ENCODE peak calls at places on chromosomes 12 and 14, in four cellular contexts. D, N, F and Z are unnamed samples.

GRCh38 chr14:36604757-36605505 is 22.5 kb upstream of the NKX2-8 start:
- DNase-seq in D (peak), N (peak), F (peak), Z (peak)

GRCh38 chr12:116026768-116027550 is 250.5 kb downstream of the MED13L start:
- DNase-seq in D (no peak), N (no peak), F (no peak), Z (no peak)

GRCh38 chr12:113891737-113892520 is 74.2 kb downstream of the RBM19 start:
- DNase-seq in D (no peak), N (no peak), F (no peak), Z (no peak)

GRCh38 chr12:95169368-95169767 is 47.9 kb downstream of the FGD6 start:
- DNase-seq in D (no peak), N (no peak), F (peak), Z (no peak)

GRCh38 chr12:21434704-21435103 is 2.8 kb upstream of the PYROXD1 start:
- DNase-seq in D (no peak), N (no peak), F (no peak), Z (no peak)

GRCh38 chr14:87407344-87407743 is 585.6 kb downstream of the GALC start:
- DNase-seq in D (peak), N (no peak), F (no peak), Z (no peak)

GRCh38 chr12:64452559-64453329 is 824 bp downstream of the TBK1 start:
- DNase-seq in D (peak), N (no peak), F (peak), Z (peak)

GRCh38 chr12:28313631-28314030 is 123.4 kb downstream of the CCDC91 start:
- DNase-seq in D (no peak), N (no peak), F (no peak), Z (no peak)

GRCh38 chr14:33799705-33800269 is 151.1 kb downstream of the EGLN3 start:
- DNase-seq in D (no peak), N (no peak), F (no peak), Z (no peak)
- H3K4me3 ChIP-seq in D (no peak), N (peak), F (no peak), Z (no peak)

DNA sequence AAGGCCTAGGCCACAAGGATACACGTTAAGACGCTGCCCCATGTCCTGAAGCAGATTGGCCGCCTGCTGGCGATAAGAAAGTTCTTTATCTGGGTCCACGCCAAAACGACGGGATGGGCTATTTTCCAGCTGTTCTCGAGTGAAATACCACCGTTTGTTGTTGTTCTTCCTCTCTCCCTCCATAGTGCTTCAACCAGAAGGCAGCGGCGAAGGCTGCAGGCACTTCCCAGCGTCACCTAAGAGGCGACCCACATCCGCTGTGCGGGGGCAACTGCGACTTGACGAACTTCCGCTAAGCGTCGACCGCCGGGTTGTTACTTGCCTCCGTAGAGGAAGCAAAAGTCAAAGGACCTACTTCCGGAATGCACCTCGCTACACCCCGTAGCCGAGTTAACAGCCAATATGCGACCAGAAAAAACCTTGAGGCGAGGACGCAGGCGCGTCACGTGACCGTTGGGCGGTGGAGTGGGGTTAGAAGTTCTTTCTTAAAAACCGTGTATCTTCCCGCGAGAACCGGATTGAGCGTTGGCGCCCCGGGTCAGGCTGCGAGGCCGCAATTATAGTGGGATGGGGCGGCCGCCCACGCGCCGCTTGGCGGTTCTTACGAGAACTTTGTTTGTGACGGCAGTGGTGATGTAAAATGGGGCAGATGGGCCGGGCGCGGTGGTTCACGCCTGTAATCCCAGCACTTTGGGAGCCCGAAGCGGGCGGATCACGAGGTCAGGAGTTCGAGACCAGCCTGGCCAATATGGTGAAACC is at the start of gene CCNT1:
- DNase-seq in D (peak), N (peak), F (peak), Z (peak)
- TF ChIP-seq CTCF in D (no peak), N (peak), F (peak), Z (no peak)

GRCh38 chr12:54050479-54050805 is 3.2 kb upstream of the HOXC4 start:
- DNase-seq in D (no peak), N (no peak), F (no peak), Z (no peak)

GRCh38 chr12:54051081-54051912 is 2.3 kb upstream of the HOXC4 start:
- DNase-seq in D (no peak), N (no peak), F (no peak), Z (no peak)

GRCh38 chr12:54053625-54054441 is at the start of gene HOXC4:
- DNase-seq in D (no peak), N (peak), F (no peak), Z (no peak)

GRCh38 chr12:54052745-54053624 is 650 bp upstream of the HOXC4 start:
- DNase-seq in D (no peak), N (no peak), F (no peak), Z (no peak)

DNA sequence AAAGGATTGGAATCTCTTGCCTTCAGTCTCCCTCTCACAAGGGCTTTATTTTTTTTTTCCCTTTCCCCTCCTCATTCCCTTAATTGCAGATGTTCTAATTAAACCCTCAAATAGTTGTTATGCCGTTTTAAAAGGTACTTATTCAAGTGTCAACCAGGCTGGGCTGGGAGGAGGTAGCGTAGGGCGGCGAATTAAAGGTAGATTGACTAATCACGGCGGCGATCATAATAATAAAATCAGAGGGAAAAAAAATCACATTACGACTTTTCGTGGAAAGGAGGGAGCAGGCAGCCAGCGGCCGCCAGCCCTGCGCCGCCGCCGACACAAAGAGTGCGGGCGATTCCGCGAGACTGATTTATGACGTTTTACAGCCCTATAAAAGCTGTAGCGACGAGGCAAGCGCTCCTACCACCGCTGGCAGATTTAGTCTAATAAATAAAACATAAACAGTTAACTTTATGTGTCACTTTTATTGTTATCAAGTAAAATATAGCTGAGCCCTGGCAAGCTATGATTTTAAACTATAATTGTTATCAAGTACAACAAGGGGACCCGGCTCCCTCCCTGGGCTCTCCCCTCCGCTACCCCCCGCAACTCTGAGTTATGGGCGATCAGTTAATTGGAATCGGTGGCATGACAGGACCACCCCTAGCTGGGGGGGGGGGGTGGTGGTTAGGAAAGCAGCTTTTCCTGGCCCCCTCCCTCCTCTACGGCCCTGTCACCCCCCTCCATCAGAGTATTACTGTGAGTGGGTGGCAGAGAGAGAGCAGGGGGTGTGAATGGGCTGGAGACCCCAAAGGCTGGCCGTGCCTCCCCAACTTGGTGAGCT is 1.5 kb upstream of the HOXC4 start:
- DNase-seq in D (no peak), N (no peak), F (no peak), Z (no peak)
- H3K4me3 ChIP-seq in D (no peak), N (no peak), F (no peak), Z (peak)

GRCh38 chr12:107616941-107617340 is 68.7 kb upstream of the PWP1 start:
- DNase-seq in D (no peak), N (no peak), F (no peak), Z (no peak)

GRCh38 chr12:107624493-107624892 is 61.1 kb upstream of the PWP1 start:
- DNase-seq in D (no peak), N (no peak), F (no peak), Z (no peak)

GRCh38 chr12:107618106-107618505 is 67.5 kb upstream of the PWP1 start:
- DNase-seq in D (no peak), N (no peak), F (no peak), Z (no peak)

GRCh38 chr12:107619831-107620230 is 65.8 kb upstream of the PWP1 start:
- DNase-seq in D (no peak), N (no peak), F (no peak), Z (no peak)

GRCh38 chr12:107622005-107622404 is 63.6 kb upstream of the PWP1 start:
- DNase-seq in D (no peak), N (no peak), F (no peak), Z (no peak)
- TF ChIP-seq CTCF in D (peak), N (no peak), F (peak), Z (peak)

DNA sequence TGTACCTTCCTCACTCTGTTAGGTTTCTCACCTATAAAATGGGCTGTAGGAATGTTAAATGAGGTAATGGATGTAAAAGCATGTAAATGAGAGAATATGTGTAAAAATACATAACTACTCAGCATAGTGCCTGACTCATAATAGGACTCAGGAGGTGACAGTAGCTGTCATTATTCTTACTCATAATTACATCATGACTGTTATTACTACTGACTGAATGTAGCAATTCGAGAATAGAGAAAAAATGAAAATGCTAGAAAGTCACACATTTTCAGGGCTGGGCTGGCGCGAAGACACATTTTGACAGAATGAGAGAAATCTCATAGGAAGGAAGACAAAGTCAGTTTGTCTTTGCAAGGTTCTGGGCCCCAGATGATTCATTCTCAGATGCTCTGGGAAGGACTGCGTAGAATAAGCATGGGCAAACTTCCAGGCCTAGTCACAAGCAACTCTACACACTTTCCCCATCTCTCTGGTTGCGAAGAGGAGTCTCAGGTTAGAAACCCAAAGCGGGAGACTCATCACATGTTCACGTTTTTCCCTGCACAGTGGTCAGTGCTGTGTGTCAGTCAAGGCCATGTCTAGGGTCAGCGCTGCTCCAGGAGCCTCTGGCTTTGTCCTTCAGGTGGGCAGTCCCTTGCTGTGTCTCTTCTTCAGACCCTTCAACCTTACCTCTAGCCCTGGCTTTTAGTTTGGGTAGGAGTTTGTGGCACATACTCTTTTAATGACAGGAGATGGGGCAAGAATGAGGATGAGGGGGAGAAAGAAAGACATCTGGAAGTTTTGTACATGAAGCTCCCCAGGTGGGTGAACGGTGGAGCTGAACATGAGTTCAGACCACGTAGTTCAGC is 8.4 kb downstream of the GPRC5A start:
- DNase-seq in D (no peak), N (no peak), F (no peak), Z (no peak)
- H3K4me3 ChIP-seq in D (no peak), N (no peak), F (no peak), Z (no peak)